ENCODE peak calls at places on chromosomes 4 and X, in four cellular contexts. V is PC-3, Z is BE2C, L is left lung. R is an unnamed sample.

GRCh38 chr4:24912252-24913098 is at the start of gene CCDC149:
- DNase-seq in V (peak; percentile 79), Z (peak; percentile 61), L (peak; percentile 84), R (peak; percentile 92)

GRCh38 chr4:184884863-184885262 is 59.1 kb upstream of the ACSL1 start:
- DNase-seq in V (no peak), Z (no peak), L (no peak), R (no peak)

GRCh38 chr4:13007802-13008201 is 476.3 kb downstream of the RAB28 start:
- DNase-seq in V (no peak), Z (no peak), L (no peak), R (no peak)

GRCh38 chrX:10612215-10612614 is 8.2 kb downstream of the MID1 start:
- DNase-seq in V (peak; percentile 79), Z (no peak), L (no peak), R (no peak)

GRCh38 chrX:34875204-34875603 is 67.4 kb upstream of the FAM47B start:
- DNase-seq in V (peak; percentile 81), Z (no peak), L (no peak), R (no peak)

GRCh38 chrX:72620550-72621145 is 48.0 kb upstream of the HDAC8 start:
- DNase-seq in V (peak; percentile 96), Z (no peak), L (peak; percentile 41), R (no peak)

GRCh38 chr4:42331914-42332368 is 65.3 kb upstream of the SHISA3 start:
- DNase-seq in V (peak; percentile 59), Z (no peak), L (no peak), R (no peak)

GRCh38 chrX:140123446-140123845 is 158.1 kb upstream of the CXorf66 start:
- DNase-seq in V (peak; percentile 6), Z (no peak), L (no peak), R (no peak)

GRCh38 chrX:133053854-133054565 is 42.9 kb downstream of the USP26 start:
- DNase-seq in V (peak; percentile 67), Z (no peak), L (no peak), R (no peak)

GRCh38 chr4:127370495-127371069 is 262.2 kb upstream of the INTU start:
- DNase-seq in V (no peak), Z (peak; percentile 4), L (peak; percentile 47), R (peak; percentile 68)

GRCh38 chrX:22247169-22247568 is 25.5 kb upstream of the CBLL2 start:
- DNase-seq in V (no peak), Z (no peak), L (no peak), R (no peak)

GRCh38 chrX:10111364-10112148 is 45.2 kb upstream of the CLCN4 start:
- DNase-seq in V (no peak), Z (no peak), L (no peak), R (no peak)

GRCh38 chr4:3700223-3700622 is 66.0 kb upstream of the ADRA2C start:
- DNase-seq in V (no peak), Z (peak; percentile 1), L (no peak), R (peak; percentile 50)

GRCh38 chrX:125895518-125895917 is 270.6 kb downstream of the DCAF12L2 start:
- DNase-seq in V (no peak), Z (no peak), L (no peak), R (no peak)

GRCh38 chrX:110316351-110317078 is 1.4 kb downstream of the AMMECR1 start:
- DNase-seq in V (no peak), Z (no peak), L (no peak), R (no peak)

GRCh38 chr4:17128268-17128667 is 229.8 kb upstream of the LDB2 start:
- DNase-seq in V (no peak), Z (no peak), L (no peak), R (no peak)

GRCh38 chr4:89724716-89725115 is 112.2 kb downstream of the SNCA start:
- DNase-seq in V (peak; percentile 22), Z (no peak), L (no peak), R (no peak)

GRCh38 chrX:129772796-129773431 is 6.8 kb upstream of the SASH3 start:
- DNase-seq in V (no peak), Z (no peak), L (peak; percentile 89), R (peak; percentile 88)

GRCh38 chrX:123184858-123185251 is 777 bp downstream of the GRIA3 start:
- DNase-seq in V (no peak), Z (no peak), L (no peak), R (no peak)

GRCh38 chr4:118281611-118282442 is 71.0 kb downstream of the PRSS12 start:
- DNase-seq in V (no peak), Z (peak; percentile 79), L (peak; percentile 34), R (no peak)

GRCh38 chr4:32488690-32489089 is 1768.5 kb downstream of the PCDH7 start:
- DNase-seq in V (peak; percentile 77), Z (no peak), L (no peak), R (no peak)

GRCh38 chrX:153926863-153927685 is 1.0 kb upstream of the ARHGAP4 start:
- DNase-seq in V (peak; percentile 31), Z (peak; percentile 70), L (peak; percentile 79), R (peak; percentile 74)

GRCh38 chrX:14361430-14361829 is 167.9 kb upstream of the GLRA2 start:
- DNase-seq in V (no peak), Z (no peak), L (no peak), R (no peak)

GRCh38 chrX:143580266-143580665 is 55.6 kb downstream of the SLITRK4 start:
- DNase-seq in V (peak; percentile 47), Z (no peak), L (no peak), R (no peak)

GRCh38 chrX:10010686-10011085 is 43.5 kb downstream of the CLDN34 start:
- DNase-seq in V (peak; percentile 49), Z (no peak), L (no peak), R (no peak)

GRCh38 chr4:7539659-7540058 is 104.9 kb upstream of the PSAPL1 start:
- DNase-seq in V (peak; percentile 82), Z (peak; percentile 100), L (no peak), R (no peak)

GRCh38 chr4:40685300-40685699 is 55.6 kb upstream of the RBM47 start:
- DNase-seq in V (peak; percentile 55), Z (no peak), L (no peak), R (no peak)

GRCh38 chrX:65463550-65463949 is 71.0 kb downstream of the LAS1L start:
- DNase-seq in V (no peak), Z (no peak), L (no peak), R (no peak)

GRCh38 chr4:186032259-186032658 is 36.7 kb upstream of the TLR3 start:
- DNase-seq in V (peak; percentile 12), Z (no peak), L (no peak), R (no peak)

GRCh38 chr4:95129708-95130343 is 372.1 kb downstream of the BMPR1B start:
- DNase-seq in V (peak; percentile 97), Z (no peak), L (no peak), R (no peak)
- H3K4me3 ChIP-seq in V (no peak overlapping the region), Z (no peak overlapping the region), L (peak overlapping the region; percentile 1), R (no peak overlapping the region)

GRCh38 chr4:102610007-102610406 is 108.8 kb downstream of the NFKB1 start:
- DNase-seq in V (peak; percentile 22), Z (no peak), L (no peak), R (no peak)
- H3K4me1 ChIP-seq in V (peaks cover 29% of the 10 kb centered on the region), Z (no peaks in the 10 kb centered on the region), L (peaks cover 10% of the 10 kb centered on the region), R (peaks cover 15% of the 10 kb centered on the region)

DNA sequence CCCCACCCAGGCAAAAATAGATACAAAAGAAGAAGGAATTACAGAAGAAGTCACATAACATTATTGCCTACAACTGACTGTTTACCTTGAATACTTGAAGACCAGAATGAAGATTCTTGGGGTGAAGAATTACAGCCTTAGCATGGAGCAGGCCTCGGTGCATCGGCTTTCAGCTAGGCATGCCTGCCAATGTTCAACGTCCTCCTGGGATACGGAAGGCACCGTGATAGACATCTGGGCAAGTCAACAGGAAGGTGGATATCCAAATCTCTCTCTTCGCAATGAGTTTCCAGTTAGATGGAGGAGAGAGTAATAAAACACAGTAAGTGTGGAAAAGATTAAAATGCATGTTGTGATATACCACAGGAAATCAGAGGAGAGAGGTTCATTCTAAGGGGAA is 316.1 kb downstream of the TRIML1 start:
- DNase-seq in V (no peak), Z (no peak), L (no peak), R (no peak)
- H3K4me3 ChIP-seq in V (no peak overlapping the region), Z (no peak overlapping the region), L (no peak overlapping the region), R (no peak overlapping the region)

GRCh38 chrX:7159132-7159861 is 11.3 kb upstream of the PUDP start:
- DNase-seq in V (peak; percentile 86), Z (no peak), L (peak; percentile 35), R (no peak)
- H3K4me1 ChIP-seq in V (peaks cover 23% of the 10 kb centered on the region), Z (no peaks in the 10 kb centered on the region), L (no peaks in the 10 kb centered on the region), R (no peaks in the 10 kb centered on the region)